ENCODE peak calls at places on chromosomes 6 and 20, in eight cellular contexts. N is ovary, J is prostate gland, Q is lower leg skin, O is adrenal gland, V is A549, X is transverse colon, M is heart left ventricle. I is an unnamed sample.

GRCh38 chr6:87397656-87398055 is 10.1 kb upstream of the CFAP206 start:
- DNase-seq in N (no peak), J (no peak), Q (no peak), O (no peak), V (no peak), X (no peak), M (no peak), I (no peak)

GRCh38 chr6:6969761-6970223 is 138.0 kb upstream of the RREB1 start:
- DNase-seq in N (no peak), J (peak), Q (peak), O (peak), V (peak), X (peak), M (no peak), I (no peak)

GRCh38 chr6:18692920-18693319 is 305.8 kb downstream of the RNF144B start:
- DNase-seq in N (no peak), J (no peak), Q (no peak), O (no peak), V (no peak), X (no peak), M (no peak), I (no peak)

GRCh38 chr6:7974932-7975763 is 64.6 kb upstream of the TXNDC5 start:
- DNase-seq in N (peak), J (peak), Q (peak), O (peak), V (peak), X (peak), M (peak), I (peak)

GRCh38 chr20:4638826-4639225 is 82.9 kb upstream of the PRND start:
- DNase-seq in N (no peak), J (no peak), Q (no peak), O (no peak), V (no peak), X (no peak), M (no peak), I (no peak)

GRCh38 chr20:17281478-17281877 is 54.6 kb downstream of the PCSK2 start:
- DNase-seq in N (no peak), J (no peak), Q (no peak), O (peak), V (peak), X (no peak), M (no peak), I (no peak)

GRCh38 chr6:104896914-104897313 is 37.2 kb upstream of the HACE1 start:
- DNase-seq in N (no peak), J (no peak), Q (no peak), O (no peak), V (no peak), X (no peak), M (no peak), I (no peak)

GRCh38 chr6:13318821-13319220 is 9.5 kb downstream of the TBC1D7 start:
- DNase-seq in N (no peak), J (no peak), Q (no peak), O (no peak), V (no peak), X (no peak), M (no peak), I (no peak)

GRCh38 chr6:168541307-168541706 is 100.3 kb downstream of the SMOC2 start:
- DNase-seq in N (no peak), J (no peak), Q (peak), O (no peak), V (no peak), X (no peak), M (no peak), I (no peak)

GRCh38 chr6:166507380-166507779 is 79.1 kb downstream of the RAMACL start:
- DNase-seq in N (no peak), J (no peak), Q (peak), O (no peak), V (no peak), X (no peak), M (no peak), I (no peak)

GRCh38 chr6:121435444-121436069 is at the start of gene GJA1:
- DNase-seq in N (peak), J (peak), Q (no peak), O (peak), V (peak), X (peak), M (no peak), I (peak)
- TF ChIP-seq POLR2A in N (peak), J (peak), Q (no peak), O (peak), V (no peak), X (peak), M (peak), I (no peak)

GRCh38 chr6:136684483-136684882 is 107.8 kb downstream of the MAP3K5 start:
- DNase-seq in N (no peak), J (no peak), Q (no peak), O (no peak), V (no peak), X (no peak), M (no peak), I (no peak)
- TF ChIP-seq POLR2A in N (no peak), J (no peak), Q (no peak), O (no peak), V (no peak), X (no peak), M (no peak), I (no peak)

DNA sequence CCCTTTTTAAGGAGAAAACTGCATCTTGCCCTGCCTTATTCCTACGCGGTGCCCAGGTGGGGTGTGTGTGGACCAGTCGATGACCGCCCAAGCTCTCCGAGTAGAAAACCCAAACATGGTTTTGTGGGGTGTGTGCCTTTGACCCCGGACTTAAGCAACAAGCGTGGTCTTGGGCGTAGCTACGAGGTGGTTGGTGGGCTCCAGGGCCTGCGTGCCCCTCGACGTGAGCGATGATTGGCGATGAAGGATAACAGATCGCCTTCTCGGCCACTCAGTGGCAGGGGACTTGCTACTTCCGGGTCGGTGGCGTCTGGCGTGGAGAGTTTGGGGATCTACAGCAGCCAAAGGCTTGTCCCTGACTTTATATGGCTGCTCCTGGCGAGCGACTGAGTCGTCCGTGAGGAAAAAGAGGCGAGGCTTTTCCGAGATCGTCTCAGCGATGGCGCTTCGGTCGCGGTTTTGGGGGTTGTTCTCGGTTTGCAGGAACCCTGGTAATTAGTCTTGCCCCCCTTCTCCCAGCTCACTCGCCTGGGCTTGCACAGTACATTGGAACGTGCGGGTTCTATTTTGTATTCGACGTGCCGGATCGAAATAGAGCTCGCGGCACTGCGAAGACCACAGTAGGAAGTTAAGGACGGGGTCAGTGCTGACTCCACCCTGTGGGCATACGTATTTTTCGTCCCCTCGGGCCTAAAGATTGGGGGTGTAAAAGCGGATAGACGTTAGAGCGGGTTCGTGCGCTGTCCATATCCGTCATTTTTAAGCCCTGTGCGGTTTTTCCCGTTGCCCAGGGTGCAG is at the start of gene MRPL18:
- DNase-seq in N (peak), J (peak), Q (peak), O (peak), V (peak), X (peak), M (peak), I (peak)
- TF ChIP-seq POLR2A in N (peak), J (peak), Q (peak), O (peak), V (peak), X (peak), M (no peak), I (no peak)

GRCh38 chr20:2296545-2297351 is 947 bp downstream of the TGM3 start:
- DNase-seq in N (no peak), J (no peak), Q (no peak), O (no peak), V (no peak), X (no peak), M (no peak), I (no peak)
- TF ChIP-seq POLR2A in N (no peak), J (no peak), Q (no peak), O (no peak), V (no peak), X (no peak), M (no peak), I (no peak)

DNA sequence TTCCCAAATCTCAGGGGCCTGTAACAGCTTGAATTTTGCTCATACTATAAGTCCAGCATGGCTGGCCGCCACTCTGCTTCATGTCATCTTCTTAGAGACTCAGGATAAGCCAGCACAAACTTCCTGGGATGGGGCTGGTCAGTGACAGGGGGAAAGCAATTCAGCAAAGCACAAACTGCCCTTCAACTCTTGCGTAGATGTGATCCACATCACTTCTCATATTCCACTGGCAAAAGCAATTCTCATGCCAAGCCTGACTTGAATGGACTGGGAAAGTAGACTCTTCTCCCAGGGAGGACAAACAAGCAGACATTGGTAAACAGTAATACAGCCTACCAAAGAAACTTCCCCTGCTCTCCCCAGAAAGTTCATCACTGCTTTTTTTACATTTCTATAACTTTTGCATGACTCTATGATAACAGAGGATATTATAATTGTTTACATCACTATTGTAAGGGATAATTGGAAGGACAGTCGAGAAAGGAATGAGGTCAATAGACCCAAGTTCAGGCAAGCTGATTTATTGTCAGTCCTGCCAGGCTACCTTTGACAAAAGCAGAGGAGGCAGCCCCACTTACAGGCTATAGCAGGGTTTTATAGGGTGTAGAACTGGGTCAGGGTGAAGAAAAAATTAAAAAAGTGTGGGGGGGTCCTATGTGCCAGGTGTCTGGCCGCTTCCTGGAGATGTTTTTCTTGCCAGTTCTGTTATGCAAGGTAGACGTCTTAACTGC is 37.4 kb downstream of the RBM24 start:
- DNase-seq in N (no peak), J (no peak), Q (peak), O (no peak), V (no peak), X (no peak), M (no peak), I (no peak)
- TF ChIP-seq POLR2A in N (no peak), J (no peak), Q (no peak), O (no peak), V (no peak), X (no peak), M (no peak), I (no peak)

GRCh38 chr20:62382306-62383198 is 4.4 kb upstream of the RPS21 start:
- DNase-seq in N (peak), J (peak), Q (peak), O (peak), V (peak), X (peak), M (peak), I (no peak)
- TF ChIP-seq POLR2A in N (no peak), J (no peak), Q (no peak), O (no peak), V (no peak), X (no peak), M (no peak), I (no peak)

GRCh38 chr6:26270903-26271639 is 93.9 kb upstream of the BTN3A2 start:
- DNase-seq in N (peak), J (peak), Q (peak), O (peak), V (no peak), X (peak), M (peak), I (no peak)
- TF ChIP-seq POLR2A in N (no peak), J (peak), Q (no peak), O (peak), V (no peak), X (peak), M (no peak), I (no peak)